ENCODE peak calls at places on chromosomes 7 and 10, in seven cellular contexts. G is esophagus squamous epithelium, W is cardiac muscle cell, N is suprapubic skin, K is colonic mucosa, Q is sigmoid colon, X is PC-9. F is an unnamed sample. For H3K4me1, the result is how much of the 10 kb centered on the place peaks cover.

GRCh38 chr10:58608356-58608755 is 95.7 kb downstream of the BICC1 start:
- DNase-seq in G (no peak), W (no peak), N (no peak), K (no peak), Q (no peak), X (no peak), F (no peak)

GRCh38 chr7:125316451-125316850 is 386.8 kb upstream of the POT1 start:
- DNase-seq in G (no peak), W (peak), N (no peak), K (no peak), Q (no peak), X (peak), F (peak)

GRCh38 chr10:120336910-120337540 is 120.0 kb upstream of the PLPP4 start:
- DNase-seq in G (no peak), W (peak), N (no peak), K (peak), Q (no peak), X (peak), F (peak)

GRCh38 chr7:112067205-112067604 is 139.0 kb downstream of the DOCK4 start:
- DNase-seq in G (no peak), W (no peak), N (no peak), K (no peak), Q (no peak), X (no peak), F (no peak)

GRCh38 chr7:70143089-70144044 is 545.1 kb downstream of the AUTS2 start:
- DNase-seq in G (no peak), W (peak), N (no peak), K (no peak), Q (no peak), X (no peak), F (peak)

GRCh38 chr10:24451325-24451820 is 242.4 kb downstream of the KIAA1217 start:
- DNase-seq in G (no peak), W (no peak), N (no peak), K (no peak), Q (no peak), X (no peak), F (no peak)

GRCh38 chr7:114530074-114530611 is 115.5 kb downstream of the FOXP2 start:
- DNase-seq in G (no peak), W (peak), N (no peak), K (no peak), Q (no peak), X (no peak), F (no peak)

GRCh38 chr7:28296571-28297483 is 115.5 kb upstream of the CREB5 start:
- DNase-seq in G (no peak), W (peak), N (no peak), K (peak), Q (no peak), X (peak), F (peak)

GRCh38 chr7:135976312-135977019 is 693 bp downstream of the MTPN start:
- DNase-seq in G (no peak), W (no peak), N (no peak), K (peak), Q (no peak), X (peak), F (no peak)

GRCh38 chr10:102814456-102814871 is 22.7 kb downstream of the CYP17A1 start:
- DNase-seq in G (no peak), W (peak), N (no peak), K (no peak), Q (no peak), X (peak), F (no peak)

GRCh38 chr7:52995676-52996075 is 39.8 kb upstream of the POM121L12 start:
- DNase-seq in G (no peak), W (no peak), N (no peak), K (no peak), Q (no peak), X (no peak), F (no peak)

GRCh38 chr7:155834486-155835048 is 22.3 kb upstream of the SHH start:
- DNase-seq in G (no peak), W (no peak), N (no peak), K (no peak), Q (peak), X (no peak), F (no peak)

GRCh38 chr7:41955475-41956243 is 252.8 kb upstream of the INHBA start:
- DNase-seq in G (peak), W (peak), N (peak), K (peak), Q (peak), X (peak), F (peak)

GRCh38 chr10:49441488-49442476 is 45.9 kb upstream of the DRGX start:
- DNase-seq in G (no peak), W (peak), N (no peak), K (no peak), Q (no peak), X (no peak), F (no peak)

GRCh38 chr10:88735661-88736060 is 24.2 kb upstream of the LIPN start:
- DNase-seq in G (no peak), W (peak), N (no peak), K (no peak), Q (no peak), X (no peak), F (peak)
- H3K27ac ChIP-seq in G (no peak), W (no peak), N (no peak), K (no peak), Q (no peak), X (no peak), F (no peak)

GRCh38 chr10:43399911-43400310 is 9.1 kb downstream of the HNRNPF start:
- DNase-seq in G (no peak), W (no peak), N (no peak), K (no peak), Q (peak), X (no peak), F (no peak)

GRCh38 chr10:43403911-43404674 is 4.9 kb downstream of the HNRNPF start:
- DNase-seq in G (no peak), W (no peak), N (no peak), K (no peak), Q (no peak), X (peak), F (no peak)

GRCh38 chr10:43402880-43403452 is 6.0 kb downstream of the HNRNPF start:
- DNase-seq in G (no peak), W (no peak), N (no peak), K (peak), Q (no peak), X (no peak), F (no peak)

GRCh38 chr10:43401627-43402026 is 7.4 kb downstream of the HNRNPF start:
- DNase-seq in G (no peak), W (no peak), N (no peak), K (no peak), Q (no peak), X (no peak), F (no peak)

DNA sequence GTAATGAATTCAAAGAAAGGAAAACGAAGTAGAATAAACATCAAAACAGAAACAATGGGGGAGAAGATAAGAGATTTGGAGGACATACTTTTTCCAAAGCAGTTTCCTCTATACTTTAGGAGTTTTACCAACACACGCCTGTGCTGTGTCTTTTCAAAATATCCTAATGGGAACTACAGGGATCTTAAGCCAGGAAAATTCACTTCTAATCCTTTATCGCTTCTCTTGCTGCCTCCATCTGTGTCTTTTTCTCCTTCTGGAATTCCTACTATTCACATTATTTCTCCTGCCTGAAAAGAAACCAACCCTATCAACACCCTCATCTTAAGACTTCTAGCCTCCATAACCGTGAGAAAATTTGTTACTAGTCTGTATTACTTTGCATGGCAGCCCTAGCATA is 6.8 kb downstream of the HNRNPF start:
- DNase-seq in G (no peak), W (no peak), N (no peak), K (no peak), Q (no peak), X (no peak), F (no peak)
- H3K4me1 ChIP-seq in G (under half), W (under half), N (half or more), K (under half), Q (half or more), X (half or more), F (half or more)

DNA sequence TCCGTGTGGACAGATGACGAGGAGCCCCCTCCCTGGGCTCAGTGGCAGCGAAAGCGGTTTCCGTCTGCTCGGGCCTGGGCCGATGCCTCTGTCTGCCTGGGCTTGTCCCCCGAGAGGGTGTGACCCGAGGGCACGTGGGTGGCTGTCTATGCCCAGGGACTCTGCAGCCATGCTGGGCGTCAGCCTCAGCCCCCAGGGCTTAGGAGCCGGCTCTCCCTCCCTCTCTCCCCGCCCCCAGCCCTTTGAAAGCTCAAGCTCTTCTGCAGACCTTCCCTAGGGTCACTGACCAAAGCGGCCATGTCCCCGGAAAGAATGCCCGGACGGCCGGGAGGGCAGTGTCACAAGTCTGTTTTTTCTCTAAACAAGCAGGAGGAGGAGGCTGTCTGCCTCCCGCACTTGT is 7.1 kb downstream of the MICALL2 start:
- DNase-seq in G (no peak), W (no peak), N (no peak), K (no peak), Q (no peak), X (no peak), F (no peak)
- H3K27ac ChIP-seq in G (peak), W (no peak), N (no peak), K (no peak), Q (peak), X (no peak), F (no peak)

DNA sequence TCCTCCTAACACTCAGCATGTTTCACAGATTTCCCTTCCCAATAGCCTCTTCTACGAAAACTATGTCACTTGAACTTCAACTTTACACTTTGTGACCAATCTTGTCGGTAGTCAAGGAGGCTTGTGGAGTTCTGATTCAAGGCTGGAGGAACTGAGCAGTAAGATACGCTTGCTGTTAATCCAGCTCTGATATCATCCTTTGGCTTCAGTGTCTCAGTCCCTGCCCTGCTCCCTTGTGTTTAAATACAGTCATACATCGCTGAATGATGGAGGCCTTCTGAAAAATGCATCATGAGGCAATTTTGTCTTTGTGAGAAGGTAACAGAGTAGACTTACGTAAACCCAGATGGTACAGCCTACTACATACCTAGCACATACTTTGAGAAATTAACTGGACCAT is 173.6 kb downstream of the RNF133 start:
- DNase-seq in G (no peak), W (no peak), N (no peak), K (no peak), Q (no peak), X (no peak), F (no peak)
- H3K4me1 ChIP-seq in G (under half), W (under half), N (under half), K (under half), Q (under half), X (under half), F (under half)

DNA sequence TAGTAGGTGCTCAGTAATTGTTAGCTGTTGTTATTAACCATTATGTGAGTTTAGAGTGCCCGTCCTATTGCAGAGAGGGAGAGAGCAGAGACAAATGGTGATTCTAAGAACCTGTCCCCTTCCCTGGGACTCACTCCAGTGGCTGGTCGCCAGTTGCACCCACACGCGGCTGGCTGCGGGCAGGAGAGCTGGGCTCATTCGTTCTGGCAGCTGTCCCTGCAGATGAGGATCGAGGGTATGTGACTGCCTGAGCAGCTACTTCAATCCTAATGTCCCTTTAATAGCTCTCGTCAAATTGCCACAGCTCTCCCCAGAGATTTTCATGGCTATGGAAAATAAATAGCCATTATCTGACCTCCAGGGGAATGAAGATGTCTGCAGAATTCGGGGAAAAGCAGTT is 41.6 kb downstream of the RBM28 start:
- DNase-seq in G (no peak), W (no peak), N (no peak), K (no peak), Q (no peak), X (no peak), F (no peak)
- H3K27ac ChIP-seq in G (no peak), W (no peak), N (no peak), K (no peak), Q (no peak), X (no peak), F (no peak)

DNA sequence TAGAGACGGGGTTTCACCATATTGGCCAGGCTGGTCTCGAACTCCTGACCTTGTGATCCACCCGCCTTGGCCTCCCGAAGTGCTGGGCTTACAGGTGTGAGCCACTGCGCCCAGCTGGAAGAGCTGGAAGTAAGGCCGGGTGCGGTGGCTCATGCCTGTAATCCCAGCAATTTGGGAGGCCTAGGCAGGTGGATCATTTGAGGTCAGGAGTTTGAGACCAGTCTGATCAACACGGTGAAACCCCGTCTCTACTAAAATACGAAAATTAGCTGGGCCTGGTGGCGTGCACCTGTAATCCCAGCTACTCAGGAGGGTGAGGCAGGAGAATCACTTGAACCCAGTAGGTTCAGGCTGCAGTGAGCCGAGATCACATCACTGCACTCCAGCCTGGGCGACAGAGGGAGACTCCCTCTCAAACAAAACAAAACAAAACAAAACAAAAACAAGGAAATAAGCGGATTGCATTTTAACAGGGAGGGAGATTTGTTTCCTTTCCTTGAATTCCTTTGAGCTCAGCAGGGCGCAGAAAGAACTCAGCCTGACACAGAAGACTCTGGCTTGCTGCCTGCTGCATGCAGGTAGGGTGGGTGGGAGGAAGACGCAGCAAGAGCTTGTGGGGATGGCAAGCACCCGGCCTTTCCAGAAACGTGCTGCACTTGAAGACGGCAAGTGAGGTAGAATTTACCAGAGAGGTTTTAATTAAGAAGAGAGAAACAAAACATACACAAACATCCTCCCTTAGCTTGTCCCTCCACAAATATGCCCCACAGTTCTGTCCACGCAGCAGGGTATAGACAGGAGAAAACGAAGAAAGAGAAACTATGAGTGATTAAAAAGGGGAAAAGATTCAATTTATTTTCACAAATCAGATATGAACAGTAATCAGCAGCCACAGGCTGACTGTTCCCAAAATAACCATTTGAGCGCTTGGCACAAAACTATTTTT is 148.0 kb downstream of the RNF216 start:
- DNase-seq in G (no peak), W (no peak), N (no peak), K (no peak), Q (no peak), X (no peak), F (peak)
- H3K4me1 ChIP-seq in G (under half), W (under half), N (half or more), K (under half), Q (half or more), X (under half), F (half or more)

GRCh38 chr7:22110881-22111280 is 165.2 kb upstream of the CDCA7L start:
- DNase-seq in G (no peak), W (no peak), N (no peak), K (no peak), Q (no peak), X (no peak), F (no peak)
- H3K27ac ChIP-seq in G (no peak), W (no peak), N (no peak), K (no peak), Q (no peak), X (no peak), F (no peak)

GRCh38 chr10:60572511-60573194 is 183.0 kb upstream of the ANK3 start:
- DNase-seq in G (no peak), W (peak), N (no peak), K (peak), Q (no peak), X (no peak), F (peak)
- H3K4me1 ChIP-seq in G (under half), W (under half), N (under half), K (under half), Q (under half), X (under half), F (under half)

DNA sequence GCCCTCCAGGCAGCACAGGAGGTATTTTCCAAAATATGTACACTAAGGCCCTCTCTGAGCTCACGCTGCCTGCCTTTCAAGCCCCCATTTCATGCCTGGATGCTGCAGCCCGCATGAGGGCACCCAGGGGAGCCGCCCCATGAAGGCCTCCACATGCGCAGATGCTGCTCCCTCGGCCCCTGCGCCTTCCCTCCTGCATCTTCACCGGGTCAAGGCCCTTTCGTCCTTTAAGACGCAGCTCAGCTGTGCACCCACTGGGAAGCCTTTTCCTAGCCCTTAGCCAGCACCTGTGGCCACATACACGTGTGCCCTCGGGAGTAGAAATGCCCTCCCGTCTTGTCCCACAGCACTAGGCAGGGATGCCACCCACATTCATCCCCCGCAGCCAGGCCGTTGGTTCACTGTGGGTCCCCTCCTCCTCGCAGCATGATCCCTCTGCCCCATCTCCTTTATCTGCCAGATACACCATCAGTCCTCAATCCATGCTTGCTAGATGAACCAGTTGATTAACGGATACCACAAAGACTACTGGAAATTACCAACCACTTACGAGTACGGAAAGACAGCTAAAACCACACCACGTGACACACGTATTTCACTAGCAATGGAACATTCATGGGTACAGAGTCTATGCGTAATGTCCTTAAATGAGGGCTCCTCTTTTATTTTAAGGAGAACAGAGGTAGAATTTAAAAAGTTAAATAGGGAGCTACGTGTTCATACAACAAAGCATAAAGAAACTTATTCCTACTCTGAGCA is 278.0 kb downstream of the TNS3 start:
- DNase-seq in G (no peak), W (no peak), N (no peak), K (peak), Q (peak), X (no peak), F (no peak)
- H3K27ac ChIP-seq in G (no peak), W (no peak), N (no peak), K (no peak), Q (peak), X (no peak), F (no peak)

F was measured in A673.